ENCODE peak calls at places on chromosomes 6 and 20, in eight cellular contexts. One of them, this sample, is unnamed.

GRCh38 chr6:137975058-137975940 is 108.2 kb downstream of the TNFAIP3 start:
- DNase-seq in mucosa of gallbladder: no peak
- DNase-seq in A172: no peak
- DNase-seq in HEK293T: no peak
- DNase-seq in HuH-7.5: no peak
- DNase-seq in mucosa of descending colon: no peak
- DNase-seq in NCI-H146: no peak
- DNase-seq in AG10803: peak
- DNase-seq in this sample: no peak

GRCh38 chr20:15185913-15186312 is 848.5 kb upstream of the FLRT3 start:
- DNase-seq in mucosa of gallbladder: no peak
- DNase-seq in A172: no peak
- DNase-seq in HEK293T: no peak
- DNase-seq in HuH-7.5: no peak
- DNase-seq in mucosa of descending colon: no peak
- DNase-seq in NCI-H146: peak
- DNase-seq in AG10803: no peak
- DNase-seq in this sample: no peak

GRCh38 chr6:93177918-93178317 is 241.4 kb downstream of the EPHA7 start:
- DNase-seq in mucosa of gallbladder: no peak
- DNase-seq in A172: no peak
- DNase-seq in HEK293T: no peak
- DNase-seq in HuH-7.5: no peak
- DNase-seq in mucosa of descending colon: no peak
- DNase-seq in NCI-H146: no peak
- DNase-seq in AG10803: no peak
- DNase-seq in this sample: no peak

GRCh38 chr20:32681175-32682084 is 7.7 kb upstream of the C20orf203 start:
- DNase-seq in mucosa of gallbladder: no peak
- DNase-seq in A172: peak
- DNase-seq in HEK293T: no peak
- DNase-seq in HuH-7.5: no peak
- DNase-seq in mucosa of descending colon: no peak
- DNase-seq in NCI-H146: peak
- DNase-seq in AG10803: no peak
- DNase-seq in this sample: no peak

GRCh38 chr6:96522469-96523009 is 933 bp downstream of the UFL1 start:
- DNase-seq in mucosa of gallbladder: no peak
- DNase-seq in A172: peak
- DNase-seq in HEK293T: peak
- DNase-seq in HuH-7.5: peak
- DNase-seq in mucosa of descending colon: no peak
- DNase-seq in NCI-H146: peak
- DNase-seq in AG10803: peak
- DNase-seq in this sample: no peak

GRCh38 chr6:57190140-57190539 is 18.0 kb downstream of the BAG2 start:
- DNase-seq in mucosa of gallbladder: no peak
- DNase-seq in A172: peak
- DNase-seq in HEK293T: no peak
- DNase-seq in HuH-7.5: no peak
- DNase-seq in mucosa of descending colon: no peak
- DNase-seq in NCI-H146: no peak
- DNase-seq in AG10803: peak
- DNase-seq in this sample: no peak

GRCh38 chr6:39801456-39802251 is 9.5 kb downstream of the DAAM2 start:
- DNase-seq in mucosa of gallbladder: no peak
- DNase-seq in A172: no peak
- DNase-seq in HEK293T: no peak
- DNase-seq in HuH-7.5: no peak
- DNase-seq in mucosa of descending colon: no peak
- DNase-seq in NCI-H146: no peak
- DNase-seq in AG10803: no peak
- DNase-seq in this sample: no peak

GRCh38 chr6:34235605-34236422 is 859 bp upstream of the HMGA1 start:
- DNase-seq in mucosa of gallbladder: peak
- DNase-seq in A172: peak
- DNase-seq in HEK293T: no peak
- DNase-seq in HuH-7.5: no peak
- DNase-seq in mucosa of descending colon: peak
- DNase-seq in NCI-H146: no peak
- DNase-seq in AG10803: peak
- DNase-seq in this sample: peak

GRCh38 chr20:39070484-39071231 is 108.5 kb downstream of the DHX35 start:
- DNase-seq in mucosa of gallbladder: no peak
- DNase-seq in A172: peak
- DNase-seq in HEK293T: no peak
- DNase-seq in HuH-7.5: no peak
- DNase-seq in mucosa of descending colon: no peak
- DNase-seq in NCI-H146: peak
- DNase-seq in AG10803: peak
- DNase-seq in this sample: no peak

GRCh38 chr20:44532981-44533331 is 11.1 kb upstream of the SERINC3 start:
- DNase-seq in mucosa of gallbladder: no peak
- DNase-seq in A172: peak
- DNase-seq in HEK293T: no peak
- DNase-seq in HuH-7.5: no peak
- DNase-seq in mucosa of descending colon: no peak
- DNase-seq in NCI-H146: no peak
- DNase-seq in AG10803: peak
- DNase-seq in this sample: no peak

GRCh38 chr6:74044417-74045096 is 348.6 kb downstream of the CD109 start:
- DNase-seq in mucosa of gallbladder: no peak
- DNase-seq in A172: peak
- DNase-seq in HEK293T: no peak
- DNase-seq in HuH-7.5: peak
- DNase-seq in mucosa of descending colon: no peak
- DNase-seq in NCI-H146: no peak
- DNase-seq in AG10803: peak
- DNase-seq in this sample: no peak

GRCh38 chr6:62519574-62519973 is 233.5 kb upstream of the KHDRBS2 start:
- DNase-seq in mucosa of gallbladder: no peak
- DNase-seq in A172: no peak
- DNase-seq in HEK293T: no peak
- DNase-seq in HuH-7.5: no peak
- DNase-seq in mucosa of descending colon: no peak
- DNase-seq in NCI-H146: no peak
- DNase-seq in AG10803: no peak
- DNase-seq in this sample: no peak